ENCODE peak calls at places on chromosome 5, in six cellular contexts. K is lower lobe of right lung; N is GM12865; M is HT1080; Z is stimulated activated CD8-positive, alpha-beta memory T cell treated with anti-CD3 and anti-CD28 coated beads, Interleukin-2, amount 100 ng/mL, for 1 hour; L is kidney glomerular epithelial cell. A is an unnamed sample.

GRCh38 chr5:142571921-142572320 is 114.0 kb downstream of the FGF1 start:
- DNase-seq in K (no peak), N (no peak), M (no peak), Z (no peak), L (no peak), A (no peak)

GRCh38 chr5:96852769-96853168 is 23.5 kb upstream of the ERAP2 start:
- DNase-seq in K (no peak), N (no peak), M (peak; percentile 37), Z (no peak), L (peak; percentile 31), A (no peak)

GRCh38 chr5:31854625-31855526 is 215.9 kb downstream of the PDZD2 start:
- DNase-seq in K (peak; percentile 69), N (no peak), M (peak; percentile 60), Z (no peak), L (peak; percentile 59), A (no peak)

GRCh38 chr5:139976703-139977102 is 66.4 kb downstream of the NRG2 start:
- DNase-seq in K (no peak), N (no peak), M (no peak), Z (no peak), L (no peak), A (no peak)

GRCh38 chr5:74798977-74799911 is 32.2 kb downstream of the NSA2 start:
- DNase-seq in K (no peak), N (no peak), M (peak; percentile 47), Z (no peak), L (peak; percentile 30), A (no peak)

GRCh38 chr5:176535655-176536131 is 1.5 kb downstream of the RNF44 start:
- DNase-seq in K (no peak), N (peak; percentile 49), M (no peak), Z (no peak), L (no peak), A (peak; percentile 62)

GRCh38 chr5:66306844-66307315 is 162.8 kb downstream of the SREK1 start:
- DNase-seq in K (no peak), N (no peak), M (no peak), Z (no peak), L (no peak), A (no peak)

GRCh38 chr5:73230264-73231244 is 57.6 kb downstream of the TMEM174 start:
- DNase-seq in K (no peak), N (no peak), M (no peak), Z (no peak), L (no peak), A (no peak)

A was measured in NAMALWA.